ENCODE peak calls at places on chromosome 2, in five cellular contexts. Q is fibroblast of mammary gland, U is breast epithelium, K is sigmoid colon, O is stomach. A is an unnamed sample.

GRCh38 chr2:1621041-1621440 is 123.3 kb downstream of the PXDN start:
- DNase-seq in Q (no peak), U (no peak), K (no peak), O (no peak), A (no peak)

GRCh38 chr2:127096718-127097470 is 10.1 kb downstream of the BIN1 start:
- DNase-seq in Q (no peak), U (no peak), K (peak; percentile 63), O (peak; percentile 65), A (no peak)

GRCh38 chr2:240999001-240999791 is 778 bp downstream of the SNED1 start:
- DNase-seq in Q (no peak), U (peak; percentile 17), K (peak; percentile 71), O (peak; percentile 45), A (no peak)

GRCh38 chr2:84362541-84362940 is 96.5 kb downstream of the SUCLG1 start:
- DNase-seq in Q (no peak), U (no peak), K (no peak), O (no peak), A (no peak)

GRCh38 chr2:137659616-137660015 is 304.7 kb upstream of the HNMT start:
- DNase-seq in Q (peak; percentile 3), U (no peak), K (no peak), O (no peak), A (no peak)

GRCh38 chr2:207819021-207819687 is 49.4 kb upstream of the FZD5 start:
- DNase-seq in Q (no peak), U (no peak), K (peak; percentile 27), O (no peak), A (no peak)

GRCh38 chr2:239355724-239356123 is 45.1 kb downstream of the HDAC4 start:
- DNase-seq in Q (no peak), U (no peak), K (peak; percentile 65), O (no peak), A (no peak)

GRCh38 chr2:181839811-181840210 is 51.7 kb upstream of the ITPRID2 start:
- DNase-seq in Q (no peak), U (no peak), K (no peak), O (no peak), A (no peak)

GRCh38 chr2:223052710-223053261 is 796 bp downstream of the KCNE4 start:
- DNase-seq in Q (no peak), U (no peak), K (peak; percentile 72), O (no peak), A (no peak)

GRCh38 chr2:72538486-72538885 is 287.3 kb downstream of the EXOC6B start:
- DNase-seq in Q (no peak), U (no peak), K (no peak), O (no peak), A (no peak)

GRCh38 chr2:12727085-12727484 is 10.3 kb downstream of the TRIB2 start:
- DNase-seq in Q (no peak), U (no peak), K (no peak), O (no peak), A (no peak)

GRCh38 chr2:127651381-127651809 is 5.4 kb downstream of the GPR17 start:
- DNase-seq in Q (no peak), U (no peak), K (peak; percentile 83), O (no peak), A (no peak)

A was measured in HCEC 1CT.